ENCODE peak calls at places on chromosomes 3 and 15, in eight cellular contexts. M is lower lobe of right lung, Z is ovary, W is cardiac muscle cell, Y is tibial artery, H is HFF-Myc, K is astrocyte, A is GM23338. I is an unnamed sample.

GRCh38 chr15:92645051-92645631 is 10.4 kb downstream of the FAM174B start:
- DNase-seq in K (peak; percentile 55), M (no peak), W (no peak), Z (no peak), A (no peak), Y (no peak), H (no peak), I (no peak)

GRCh38 chr3:126396536-126396935 is 1.8 kb downstream of the CFAP100 start:
- DNase-seq in A (no peak), Z (no peak), Y (peak; percentile 45), K (no peak), H (no peak), M (no peak), W (no peak), I (no peak)

GRCh38 chr15:73865904-73866303 is 7.5 kb upstream of the TBC1D21 start:
- DNase-seq in M (no peak), A (no peak), H (no peak), W (no peak), K (no peak), Z (no peak), Y (peak; percentile 6), I (no peak)

GRCh38 chr3:184262166-184262926 is 993 bp upstream of the CAMK2N2 start:
- DNase-seq in H (no peak), Y (no peak), K (no peak), A (peak; percentile 47), M (no peak), W (no peak), Z (no peak), I (no peak)

GRCh38 chr15:58924326-58924725 is 9.2 kb downstream of the SLTM start:
- DNase-seq in W (no peak), Y (no peak), Z (no peak), A (no peak), K (no peak), M (no peak), H (no peak), I (peak; percentile 34)

GRCh38 chr3:69321301-69321986 is 64.4 kb downstream of the FRMD4B start:
- DNase-seq in Z (no peak), M (no peak), K (no peak), W (no peak), H (no peak), A (no peak), Y (no peak), I (no peak)

GRCh38 chr3:155853214-155854146 is 747 bp downstream of the SLC33A1 start:
- DNase-seq in W (peak; percentile 63), A (peak; percentile 60), H (no peak), Z (peak; percentile 22), Y (no peak), K (peak; percentile 24), M (peak; percentile 62), I (no peak)

GRCh38 chr15:62469874-62470688 is 305.0 kb upstream of the C2CD4B start:
- DNase-seq in A (peak; percentile 51), K (peak; percentile 98), M (no peak), Y (peak; percentile 80), W (no peak), H (no peak), Z (peak; percentile 47), I (peak; percentile 91)

GRCh38 chr3:40044487-40044886 is 235.1 kb downstream of the MYRIP start:
- DNase-seq in K (peak; percentile 87), Z (no peak), W (no peak), A (no peak), H (peak; percentile 94), Y (no peak), M (no peak), I (peak; percentile 94)

GRCh38 chr3:13895155-13896105 is 15.6 kb upstream of the WNT7A start:
- DNase-seq in A (peak; percentile 98), M (peak; percentile 95), K (peak; percentile 66), W (peak; percentile 97), Y (peak; percentile 97), H (peak; percentile 67), Z (peak; percentile 96), I (peak; percentile 34)

GRCh38 chr15:67715166-67715565 is 110.1 kb upstream of the SKOR1 start:
- DNase-seq in M (no peak), Y (no peak), K (no peak), H (no peak), W (no peak), A (no peak), Z (no peak), I (no peak)

GRCh38 chr3:31106204-31106603 is 211.7 kb upstream of the GADL1 start:
- DNase-seq in Z (no peak), H (peak; percentile 49), A (no peak), Y (no peak), M (no peak), W (no peak), K (peak; percentile 85), I (peak; percentile 74)

GRCh38 chr3:65875395-65876027 is 163.2 kb downstream of the MAGI1 start:
- DNase-seq in Z (no peak), H (no peak), K (no peak), M (no peak), W (no peak), Y (no peak), A (no peak), I (no peak)

GRCh38 chr3:22734756-22735155 is 468.4 kb upstream of the UBE2E2 start:
- DNase-seq in M (no peak), Z (no peak), H (no peak), A (no peak), K (no peak), W (no peak), Y (no peak), I (no peak)

GRCh38 chr15:71591057-71591456 is 219.3 kb upstream of the NR2E3 start:
- DNase-seq in W (no peak), A (peak; percentile 58), K (no peak), M (no peak), Y (no peak), Z (no peak), H (no peak), I (no peak)

GRCh38 chr3:41688595-41689380 is 273.1 kb downstream of the ULK4 start:
- DNase-seq in K (peak; percentile 90), W (no peak), H (no peak), Z (no peak), M (no peak), Y (no peak), A (no peak), I (peak; percentile 66)

GRCh38 chr3:71492566-71492965 is 91.0 kb downstream of the FOXP1 start:
- DNase-seq in A (no peak), Z (no peak), Y (no peak), W (no peak), K (no peak), M (no peak), H (no peak), I (no peak)

GRCh38 chr3:140922634-140923033 is 19.0 kb upstream of the SLC25A36 start:
- DNase-seq in H (no peak), W (no peak), Y (no peak), A (peak; percentile 70), Z (no peak), M (no peak), K (no peak), I (no peak)
- H3K4me3 ChIP-seq in H (no peak overlapping the region), W (no peak overlapping the region), Y (no peak overlapping the region), A (no peak overlapping the region), Z (no peak overlapping the region), M (no peak overlapping the region), K (no peak overlapping the region), I (no peak overlapping the region)

GRCh38 chr3:194298331-194299227 is 52.5 kb downstream of the CPN2 start:
- DNase-seq in Y (peak; percentile 56), K (no peak), W (no peak), Z (peak; percentile 15), A (no peak), M (no peak), H (no peak), I (no peak)

GRCh38 chr3:194296832-194297666 is 54.1 kb downstream of the CPN2 start:
- DNase-seq in K (peak; percentile 30), Z (peak; percentile 56), M (peak; percentile 62), A (peak; percentile 85), W (no peak), Y (peak; percentile 68), H (no peak), I (no peak)

GRCh38 chr3:194300936-194301335 is 50.2 kb downstream of the CPN2 start:
- DNase-seq in Z (peak; percentile 12), W (no peak), Y (peak; percentile 24), H (no peak), A (no peak), M (no peak), K (no peak), I (no peak)

GRCh38 chr3:194301730-194302129 is 49.4 kb downstream of the CPN2 start:
- DNase-seq in Y (peak; percentile 13), W (peak; percentile 82), Z (peak; percentile 7), M (no peak), A (no peak), K (no peak), H (no peak), I (no peak)

DNA sequence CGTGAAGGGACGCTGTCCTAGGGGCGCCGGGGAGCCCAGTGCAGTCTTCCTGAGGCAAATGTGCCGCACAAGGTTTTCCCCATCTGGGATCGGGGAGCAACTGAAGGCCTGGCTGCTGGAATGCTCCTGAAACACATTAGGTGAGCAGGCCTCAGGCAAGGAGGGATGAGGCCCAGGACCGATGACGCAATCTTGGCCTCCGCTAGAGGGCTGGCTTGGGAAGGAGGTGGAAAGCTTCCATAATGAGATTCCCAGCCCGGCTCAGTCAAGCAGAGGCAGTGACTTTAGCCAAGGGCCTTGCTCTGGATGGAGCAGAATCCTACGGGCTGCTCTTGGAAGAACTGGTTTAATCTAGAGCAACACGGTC is 50.8 kb downstream of the CPN2 start:
- DNase-seq in M (peak; percentile 62), Z (peak; percentile 92), H (no peak), A (peak; percentile 93), Y (peak; percentile 85), K (peak; percentile 75), W (peak; percentile 33), I (no peak)
- TF ChIP-seq CTCF in M (peak; percentile 5), Z (peak; percentile 46), H (peak; percentile 13), A (no peak), Y (no peak), K (no peak), W (peak; percentile 23), I (no peak)

DNA sequence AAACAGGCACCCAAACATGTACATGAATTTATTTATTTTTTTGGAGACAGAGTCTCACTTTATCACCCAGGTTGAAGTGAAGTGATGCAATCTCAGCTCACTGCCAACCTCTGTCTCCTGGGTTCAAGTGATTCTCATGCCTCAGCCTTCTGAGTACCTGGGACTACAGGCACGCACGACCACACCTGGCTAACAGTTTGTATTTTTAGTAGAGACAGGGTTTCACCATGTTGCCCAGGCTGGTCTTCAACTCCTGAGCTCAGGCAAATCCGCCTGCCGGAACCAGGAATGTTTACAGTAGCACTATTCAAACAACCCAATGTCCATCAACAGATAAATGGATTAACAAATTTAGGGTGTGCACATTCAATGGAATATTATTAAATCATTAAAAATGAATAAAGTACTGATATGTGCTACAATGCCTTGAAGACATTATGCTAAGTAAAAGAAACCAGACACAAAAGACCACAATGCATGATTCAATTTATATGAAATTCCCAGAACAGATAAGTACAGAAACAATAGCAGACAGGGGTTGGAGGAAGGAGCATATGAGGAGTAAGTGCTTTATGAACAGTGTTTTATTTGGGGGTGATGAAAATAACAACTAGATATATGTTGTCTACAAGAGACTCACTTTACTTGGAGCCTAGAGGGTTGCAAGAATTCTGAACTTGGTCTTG is 1.3 kb downstream of the LEO1 start:
- DNase-seq in W (no peak), Z (no peak), Y (no peak), A (no peak), K (no peak), H (no peak), M (no peak), I (no peak)
- H3K4me3 ChIP-seq in W (no peak overlapping the region), Z (no peak overlapping the region), Y (no peak overlapping the region), A (peak overlapping the region; percentile 97), K (peak overlapping the region; percentile 76), H (peak overlapping the region; percentile 99), M (peak overlapping the region; percentile 97), I (peak overlapping the region; percentile 91)

DNA sequence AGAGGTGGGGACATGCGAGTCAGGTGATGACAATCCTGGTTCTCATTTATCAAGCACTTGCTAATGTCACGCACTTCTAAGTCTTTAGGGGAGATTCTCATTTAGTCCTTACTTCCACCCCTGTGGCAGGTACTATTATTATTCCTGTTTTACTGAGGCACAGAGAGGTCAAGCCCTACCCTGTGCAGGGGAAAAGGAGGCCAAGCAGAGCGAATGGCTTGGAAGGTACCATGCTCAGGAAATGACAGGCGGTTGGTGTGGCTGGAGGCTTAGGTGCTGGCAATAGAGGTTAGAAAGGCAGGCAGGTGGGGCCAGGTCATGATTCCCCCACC is 268.9 kb downstream of the UACA start:
- DNase-seq in A (no peak), Z (no peak), M (no peak), Y (no peak), K (no peak), H (no peak), W (no peak), I (no peak)
- TF ChIP-seq CTCF in A (no peak), Z (no peak), M (no peak), Y (no peak), K (no peak), H (no peak), W (no peak), I (no peak)

I was measured in AG09309.